ENCODE peak calls at places on chromosomes 12 and 14, in four cellular contexts. One of them, this sample, is unnamed.

GRCh38 chr12:57726884-57727757 is 11.4 kb downstream of the AGAP2 start:
- DNase-seq in transverse colon: peak; percentile 33
- DNase-seq in GM13977: peak; percentile 20
- DNase-seq in RWPE1: no peak
- DNase-seq in this sample: peak; percentile 15

GRCh38 chr12:40208707-40209106 is 16.1 kb upstream of the LRRK2 start:
- DNase-seq in transverse colon: peak; percentile 9
- DNase-seq in GM13977: no peak
- DNase-seq in RWPE1: no peak
- DNase-seq in this sample: no peak

GRCh38 chr12:3651585-3652424 is 101.1 kb downstream of the CRACR2A start:
- DNase-seq in transverse colon: no peak
- DNase-seq in GM13977: no peak
- DNase-seq in RWPE1: no peak
- DNase-seq in this sample: no peak

GRCh38 chr14:100664841-100665425 is 61.8 kb upstream of the DLK1 start:
- DNase-seq in transverse colon: no peak
- DNase-seq in GM13977: no peak
- DNase-seq in RWPE1: no peak
- DNase-seq in this sample: no peak

GRCh38 chr14:91693342-91693741 is 38.5 kb downstream of the CATSPERB start:
- DNase-seq in transverse colon: no peak
- DNase-seq in GM13977: no peak
- DNase-seq in RWPE1: peak; percentile 73
- DNase-seq in this sample: no peak

GRCh38 chr12:83086023-83086422 is 399.3 kb downstream of the TMTC2 start:
- DNase-seq in transverse colon: no peak
- DNase-seq in GM13977: no peak
- DNase-seq in RWPE1: no peak
- DNase-seq in this sample: no peak

GRCh38 chr12:101732318-101732717 is 6.9 kb downstream of the SYCP3 start:
- DNase-seq in transverse colon: no peak
- DNase-seq in GM13977: no peak
- DNase-seq in RWPE1: no peak
- DNase-seq in this sample: no peak

GRCh38 chr14:67131691-67132090 is 57.5 kb upstream of the GARIN2 start:
- DNase-seq in transverse colon: no peak
- DNase-seq in GM13977: no peak
- DNase-seq in RWPE1: no peak
- DNase-seq in this sample: no peak

GRCh38 chr14:95496690-95497241 is 19.7 kb downstream of the SYNE3 start:
- DNase-seq in transverse colon: no peak
- DNase-seq in GM13977: no peak
- DNase-seq in RWPE1: no peak
- DNase-seq in this sample: no peak

GRCh38 chr14:72738181-72738611 is 155.7 kb downstream of the DPF3 start:
- DNase-seq in transverse colon: no peak
- DNase-seq in GM13977: no peak
- DNase-seq in RWPE1: no peak
- DNase-seq in this sample: no peak

GRCh38 chr12:113818833-113819232 is 147.3 kb downstream of the RBM19 start:
- DNase-seq in transverse colon: no peak
- DNase-seq in GM13977: no peak
- DNase-seq in RWPE1: no peak
- DNase-seq in this sample: no peak
- TF ChIP-seq CTCF in transverse colon: no peak
- TF ChIP-seq CTCF in GM13977: peak; percentile 21
- TF ChIP-seq CTCF in RWPE1: no peak
- TF ChIP-seq CTCF in this sample: no peak

GRCh38 chr12:1523046-1523445 is 71.3 kb downstream of the FBXL14 start:
- DNase-seq in transverse colon: no peak
- DNase-seq in GM13977: no peak
- DNase-seq in RWPE1: no peak
- DNase-seq in this sample: no peak

GRCh38 chr12:1527789-1528188 is 66.6 kb downstream of the FBXL14 start:
- DNase-seq in transverse colon: no peak
- DNase-seq in GM13977: no peak
- DNase-seq in RWPE1: no peak
- DNase-seq in this sample: no peak

GRCh38 chr12:1519642-1520041 is 74.7 kb downstream of the FBXL14 start:
- DNase-seq in transverse colon: no peak
- DNase-seq in GM13977: no peak
- DNase-seq in RWPE1: no peak
- DNase-seq in this sample: no peak

GRCh38 chr12:1525858-1526257 is 68.5 kb downstream of the FBXL14 start:
- DNase-seq in transverse colon: no peak
- DNase-seq in GM13977: no peak
- DNase-seq in RWPE1: no peak
- DNase-seq in this sample: no peak

DNA sequence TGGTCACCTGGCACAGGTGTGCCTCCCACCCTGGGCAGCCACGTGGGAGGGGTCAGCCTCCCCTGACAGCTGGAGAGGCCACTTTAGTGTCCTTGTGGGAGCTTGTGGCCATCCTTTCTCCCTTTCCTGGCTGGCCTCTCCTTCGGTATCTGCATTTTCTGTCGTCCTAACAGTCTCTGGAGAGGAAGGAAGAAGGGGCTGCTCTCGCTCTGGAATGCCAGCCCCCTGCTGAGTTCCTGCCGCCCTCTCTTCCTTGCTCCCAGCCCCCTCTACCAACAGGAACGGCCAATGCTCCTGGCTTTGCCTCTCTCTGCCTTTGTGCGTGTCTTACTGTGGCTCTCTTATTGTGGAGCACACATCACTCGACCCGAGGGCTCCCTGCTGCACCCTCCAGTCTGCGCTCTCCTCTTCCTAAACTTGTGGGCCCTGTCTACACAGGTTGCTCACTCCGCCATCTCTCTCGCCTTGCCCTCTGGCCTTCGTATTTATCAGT is 70.8 kb downstream of the FBXL14 start:
- DNase-seq in transverse colon: no peak
- DNase-seq in GM13977: no peak
- DNase-seq in RWPE1: no peak
- DNase-seq in this sample: no peak
- TF ChIP-seq CTCF in transverse colon: no peak
- TF ChIP-seq CTCF in GM13977: no peak
- TF ChIP-seq CTCF in RWPE1: no peak
- TF ChIP-seq CTCF in this sample: no peak

GRCh38 chr12:112570096-112570495 is 151.3 kb downstream of the PTPN11 start:
- DNase-seq in transverse colon: no peak
- DNase-seq in GM13977: no peak
- DNase-seq in RWPE1: no peak
- DNase-seq in this sample: no peak

GRCh38 chr12:112559784-112560183 is 141.0 kb downstream of the PTPN11 start:
- DNase-seq in transverse colon: no peak
- DNase-seq in GM13977: no peak
- DNase-seq in RWPE1: no peak
- DNase-seq in this sample: no peak

GRCh38 chr12:112564160-112564559 is 145.4 kb downstream of the PTPN11 start:
- DNase-seq in transverse colon: no peak
- DNase-seq in GM13977: no peak
- DNase-seq in RWPE1: no peak
- DNase-seq in this sample: no peak
- TF ChIP-seq CTCF in transverse colon: no peak
- TF ChIP-seq CTCF in GM13977: peak; percentile 18
- TF ChIP-seq CTCF in RWPE1: no peak
- TF ChIP-seq CTCF in this sample: no peak

GRCh38 chr12:10735428-10735827 is 12.3 kb upstream of the YBX3 start:
- DNase-seq in transverse colon: no peak
- DNase-seq in GM13977: no peak
- DNase-seq in RWPE1: no peak
- DNase-seq in this sample: no peak

GRCh38 chr12:10736460-10736859 is 13.3 kb upstream of the YBX3 start:
- DNase-seq in transverse colon: no peak
- DNase-seq in GM13977: no peak
- DNase-seq in RWPE1: peak; percentile 10
- DNase-seq in this sample: no peak

GRCh38 chr12:10737249-10737648 is 14.1 kb upstream of the YBX3 start:
- DNase-seq in transverse colon: no peak
- DNase-seq in GM13977: no peak
- DNase-seq in RWPE1: no peak
- DNase-seq in this sample: no peak

GRCh38 chr12:10726945-10727344 is 3.8 kb upstream of the YBX3 start:
- DNase-seq in transverse colon: no peak
- DNase-seq in GM13977: no peak
- DNase-seq in RWPE1: no peak
- DNase-seq in this sample: no peak

GRCh38 chr12:10732554-10732953 is 9.4 kb upstream of the YBX3 start:
- DNase-seq in transverse colon: no peak
- DNase-seq in GM13977: no peak
- DNase-seq in RWPE1: no peak
- DNase-seq in this sample: no peak
- TF ChIP-seq CTCF in transverse colon: no peak
- TF ChIP-seq CTCF in GM13977: no peak
- TF ChIP-seq CTCF in RWPE1: no peak
- TF ChIP-seq CTCF in this sample: no peak